ENCODE peak calls at places on chromosomes 1 and 21, in eight cellular contexts. One of them, this sample, is unnamed.

GRCh38 chr1:215119719-215120118 is 37.2 kb downstream of the KCNK2 start:
- DNase-seq in HuH-7.5: no peak
- DNase-seq in posterior cingulate gyrus: no peak
- DNase-seq in ascending aorta: no peak
- DNase-seq in fibroblast of the aortic adventitia: peak; percentile 70
- DNase-seq in MG63: no peak
- DNase-seq in AG08396: no peak
- DNase-seq in MCF 10A: peak; percentile 88
- DNase-seq in this sample: no peak

GRCh38 chr1:94068831-94069648 is 51.9 kb downstream of the ABCA4 start:
- DNase-seq in ascending aorta: no peak
- DNase-seq in AG08396: peak; percentile 49
- DNase-seq in MG63: peak; percentile 61
- DNase-seq in posterior cingulate gyrus: no peak
- DNase-seq in HuH-7.5: no peak
- DNase-seq in MCF 10A: no peak
- DNase-seq in fibroblast of the aortic adventitia: no peak
- DNase-seq in this sample: no peak

GRCh38 chr1:36570016-36570415 is 87.3 kb upstream of the CSF3R start:
- DNase-seq in ascending aorta: no peak
- DNase-seq in fibroblast of the aortic adventitia: no peak
- DNase-seq in HuH-7.5: no peak
- DNase-seq in MG63: no peak
- DNase-seq in AG08396: no peak
- DNase-seq in MCF 10A: no peak
- DNase-seq in posterior cingulate gyrus: no peak
- DNase-seq in this sample: no peak

GRCh38 chr1:118948796-118949195 is 39.3 kb downstream of the TBX15 start:
- DNase-seq in ascending aorta: no peak
- DNase-seq in HuH-7.5: no peak
- DNase-seq in AG08396: no peak
- DNase-seq in fibroblast of the aortic adventitia: peak; percentile 54
- DNase-seq in posterior cingulate gyrus: no peak
- DNase-seq in MCF 10A: no peak
- DNase-seq in MG63: no peak
- DNase-seq in this sample: no peak

GRCh38 chr1:185731446-185731845 is 2.7 kb upstream of the HMCN1 start:
- DNase-seq in HuH-7.5: no peak
- DNase-seq in MCF 10A: no peak
- DNase-seq in MG63: no peak
- DNase-seq in ascending aorta: no peak
- DNase-seq in AG08396: no peak
- DNase-seq in fibroblast of the aortic adventitia: no peak
- DNase-seq in posterior cingulate gyrus: no peak
- DNase-seq in this sample: no peak

GRCh38 chr1:7334475-7335035 is 436.5 kb upstream of the VAMP3 start:
- DNase-seq in HuH-7.5: no peak
- DNase-seq in fibroblast of the aortic adventitia: peak; percentile 24
- DNase-seq in AG08396: no peak
- DNase-seq in ascending aorta: no peak
- DNase-seq in posterior cingulate gyrus: no peak
- DNase-seq in MCF 10A: peak; percentile 68
- DNase-seq in MG63: no peak
- DNase-seq in this sample: no peak

GRCh38 chr1:181011301-181012202 is 11.1 kb downstream of the STX6 start:
- DNase-seq in fibroblast of the aortic adventitia: no peak
- DNase-seq in AG08396: no peak
- DNase-seq in MG63: no peak
- DNase-seq in posterior cingulate gyrus: no peak
- DNase-seq in HuH-7.5: no peak
- DNase-seq in MCF 10A: no peak
- DNase-seq in ascending aorta: no peak
- DNase-seq in this sample: no peak

GRCh38 chr1:117030271-117030877 is 28.8 kb downstream of the CD101 start:
- DNase-seq in MCF 10A: no peak
- DNase-seq in HuH-7.5: no peak
- DNase-seq in fibroblast of the aortic adventitia: no peak
- DNase-seq in posterior cingulate gyrus: no peak
- DNase-seq in MG63: no peak
- DNase-seq in ascending aorta: no peak
- DNase-seq in AG08396: no peak
- DNase-seq in this sample: no peak

GRCh38 chr21:29342394-29342957 is 43.8 kb downstream of the BACH1 start:
- DNase-seq in fibroblast of the aortic adventitia: peak; percentile 96
- DNase-seq in posterior cingulate gyrus: peak; percentile 76
- DNase-seq in MG63: peak; percentile 98
- DNase-seq in HuH-7.5: no peak
- DNase-seq in AG08396: peak; percentile 80
- DNase-seq in MCF 10A: peak; percentile 94
- DNase-seq in ascending aorta: peak; percentile 35
- DNase-seq in this sample: no peak

GRCh38 chr1:89457046-89457445 is 67.6 kb upstream of the LRRC8B start:
- DNase-seq in HuH-7.5: no peak
- DNase-seq in MG63: no peak
- DNase-seq in MCF 10A: no peak
- DNase-seq in ascending aorta: no peak
- DNase-seq in posterior cingulate gyrus: no peak
- DNase-seq in AG08396: no peak
- DNase-seq in fibroblast of the aortic adventitia: no peak
- DNase-seq in this sample: no peak

GRCh38 chr21:45403133-45403824 is 1.7 kb upstream of the COL18A1 start:
- DNase-seq in ascending aorta: no peak
- DNase-seq in posterior cingulate gyrus: peak; percentile 22
- DNase-seq in AG08396: no peak
- DNase-seq in fibroblast of the aortic adventitia: no peak
- DNase-seq in MG63: no peak
- DNase-seq in MCF 10A: peak; percentile 57
- DNase-seq in HuH-7.5: no peak
- DNase-seq in this sample: no peak

GRCh38 chr1:150579955-150580642 is 689 bp upstream of the MCL1 start:
- DNase-seq in MCF 10A: no peak
- DNase-seq in MG63: no peak
- DNase-seq in fibroblast of the aortic adventitia: no peak
- DNase-seq in ascending aorta: no peak
- DNase-seq in HuH-7.5: no peak
- DNase-seq in AG08396: no peak
- DNase-seq in posterior cingulate gyrus: no peak
- DNase-seq in this sample: peak; percentile 46